ENCODE peak calls at places on chromosome 3, in four cellular contexts. Z is NCI-H2081, K is left cardiac atrium, D is SJSA1. F is an unnamed sample.

GRCh38 chr3:124600765-124601164 is 129.5 kb upstream of the UMPS start:
- DNase-seq in Z (no peak), K (no peak), D (no peak), F (peak)

GRCh38 chr3:52013802-52014598 is 18.3 kb upstream of the RPL29 start:
- DNase-seq in Z (no peak), K (no peak), D (no peak), F (no peak)

GRCh38 chr3:45592830-45593707 is 1.5 kb upstream of the LIMD1 start:
- DNase-seq in Z (peak), K (peak), D (peak), F (peak)

GRCh38 chr3:99866167-99866810 is 48.6 kb downstream of the CMSS1 start:
- DNase-seq in Z (peak), K (no peak), D (no peak), F (peak)

GRCh38 chr3:145557405-145557804 is 603.6 kb downstream of the PLOD2 start:
- DNase-seq in Z (no peak), K (no peak), D (no peak), F (no peak)

GRCh38 chr3:9828801-9829755 is 14.7 kb downstream of the RPUSD3 start:
- DNase-seq in Z (no peak), K (no peak), D (no peak), F (no peak)

GRCh38 chr3:44992555-44993470 is 16.8 kb downstream of the EXOSC7 start:
- DNase-seq in Z (no peak), K (no peak), D (no peak), F (no peak)

GRCh38 chr3:117622130-117622841 is 912.7 kb downstream of the TUSC7 start:
- DNase-seq in Z (no peak), K (no peak), D (peak), F (peak)

GRCh38 chr3:71260782-71261181 is 322.7 kb downstream of the FOXP1 start:
- DNase-seq in Z (no peak), K (no peak), D (no peak), F (no peak)

GRCh38 chr3:127064391-127065137 is 81.6 kb downstream of the PLXNA1 start:
- DNase-seq in Z (no peak), K (no peak), D (no peak), F (peak)

F was measured in kidney tubule cell.